ENCODE peak calls at places on chromosomes 5 and 9, in four cellular contexts. Y, P, Z and I are unnamed samples.

GRCh38 chr5:83721878-83722779 is 1.5 kb upstream of the HAPLN1 start:
- DNase-seq in Y (no peak), P (peak; percentile 74), Z (peak; percentile 78), I (no peak)

GRCh38 chr9:2208465-2208864 is 193.3 kb downstream of the SMARCA2 start:
- DNase-seq in Y (no peak), P (no peak), Z (no peak), I (no peak)

GRCh38 chr5:13831236-13831810 is 113.2 kb downstream of the DNAH5 start:
- DNase-seq in Y (no peak), P (no peak), Z (peak; percentile 47), I (no peak)

GRCh38 chr5:169641253-169641652 is 4.2 kb downstream of the DOCK2 start:
- DNase-seq in Y (no peak), P (no peak), Z (peak; percentile 25), I (no peak)

GRCh38 chr5:59238126-59238902 is 655.2 kb downstream of the PDE4D start:
- DNase-seq in Y (no peak), P (no peak), Z (no peak), I (no peak)

GRCh38 chr5:23507278-23507685 is at the start of gene PRDM9:
- DNase-seq in Y (no peak), P (no peak), Z (peak; percentile 0), I (no peak)

GRCh38 chr5:177302354-177303110 is 987 bp downstream of the RAB24 start:
- DNase-seq in Y (no peak), P (no peak), Z (peak; percentile 21), I (no peak)

GRCh38 chr5:149274964-149275363 is 3.3 kb downstream of the AFAP1L1 start:
- DNase-seq in Y (no peak), P (no peak), Z (peak; percentile 5), I (no peak)

GRCh38 chr5:125026900-125027731 is 280.7 kb upstream of the ZNF608 start:
- DNase-seq in Y (no peak), P (no peak), Z (peak; percentile 65), I (no peak)

GRCh38 chr9:24793711-24794110 is 248.0 kb upstream of the IZUMO3 start:
- DNase-seq in Y (no peak), P (no peak), Z (no peak), I (no peak)

GRCh38 chr9:107422189-107422802 is 67.3 kb downstream of the KLF4 start:
- DNase-seq in Y (no peak), P (peak; percentile 89), Z (peak; percentile 45), I (peak; percentile 4)

GRCh38 chr9:101705135-101705661 is 33.2 kb downstream of the GRIN3A start:
- DNase-seq in Y (no peak), P (peak; percentile 68), Z (no peak), I (peak; percentile 11)

GRCh38 chr9:129231759-129232158 is 53.7 kb upstream of the IER5L start:
- DNase-seq in Y (no peak), P (no peak), Z (no peak), I (no peak)

GRCh38 chr9:110007477-110008270 is 200.3 kb downstream of the C9orf152 start:
- DNase-seq in Y (no peak), P (no peak), Z (peak; percentile 32), I (no peak)

GRCh38 chr5:159850192-159850573 is 66.1 kb upstream of the ADRA1B start:
- DNase-seq in Y (no peak), P (no peak), Z (peak; percentile 84), I (no peak)

GRCh38 chr9:111108946-111109345 is 70.7 kb upstream of the LPAR1 start:
- DNase-seq in Y (no peak), P (no peak), Z (peak; percentile 53), I (no peak)

GRCh38 chr5:125485003-125485641 is 738.7 kb upstream of the ZNF608 start:
- DNase-seq in Y (no peak), P (peak; percentile 53), Z (peak; percentile 100), I (no peak)

GRCh38 chr9:17531642-17532254 is 47.1 kb upstream of the SH3GL2 start:
- DNase-seq in Y (no peak), P (peak; percentile 72), Z (peak; percentile 32), I (no peak)

GRCh38 chr5:129172561-129172960 is 78.0 kb downstream of the ISOC1 start:
- DNase-seq in Y (no peak), P (no peak), Z (no peak), I (no peak)

GRCh38 chr9:99106044-99106375 is 1.1 kb downstream of the TGFBR1 start:
- DNase-seq in Y (no peak), P (no peak), Z (no peak), I (no peak)

GRCh38 chr9:127495884-127496555 is 44.7 kb downstream of the LRSAM1 start:
- DNase-seq in Y (no peak), P (no peak), Z (no peak), I (no peak)

GRCh38 chr5:43685271-43685950 is 82.4 kb downstream of the NNT start:
- DNase-seq in Y (no peak), P (no peak), Z (peak; percentile 5), I (no peak)

GRCh38 chr5:100644206-100644605 is 109.0 kb downstream of the FAM174A start:
- DNase-seq in Y (no peak), P (no peak), Z (no peak), I (no peak)

GRCh38 chr5:10310073-10310779 is 2.5 kb upstream of the CMBL start:
- DNase-seq in Y (no peak), P (no peak), Z (peak; percentile 68), I (no peak)

GRCh38 chr9:137069508-137070071 is 767 bp downstream of the SAPCD2 start:
- DNase-seq in Y (no peak), P (no peak), Z (no peak), I (no peak)

GRCh38 chr5:11985993-11986392 is 81.7 kb upstream of the CTNND2 start:
- DNase-seq in Y (no peak), P (no peak), Z (no peak), I (no peak)

GRCh38 chr5:73652391-73652790 is 26.4 kb downstream of the ARHGEF28 start:
- DNase-seq in Y (no peak), P (no peak), Z (no peak), I (no peak)

GRCh38 chr5:73654171-73654811 is 28.3 kb downstream of the ARHGEF28 start:
- DNase-seq in Y (no peak), P (peak; percentile 25), Z (peak; percentile 50), I (no peak)

GRCh38 chr5:73648490-73648889 is 22.5 kb downstream of the ARHGEF28 start:
- DNase-seq in Y (no peak), P (no peak), Z (no peak), I (no peak)

GRCh38 chr5:73647721-73648120 is 21.7 kb downstream of the ARHGEF28 start:
- DNase-seq in Y (no peak), P (no peak), Z (no peak), I (no peak)

GRCh38 chr5:73649926-73650325 is 23.9 kb downstream of the ARHGEF28 start:
- DNase-seq in Y (no peak), P (no peak), Z (no peak), I (no peak)
- H3K4me1 ChIP-seq in Y (no peaks in the 10 kb centered on the region), P (peaks cover 7% of the 10 kb centered on the region), Z (peaks cover 3% of the 10 kb centered on the region), I (no peaks in the 10 kb centered on the region)

GRCh38 chr5:15966066-15966640 is 213.4 kb downstream of the MARCHF11 start:
- DNase-seq in Y (no peak), P (no peak), Z (peak; percentile 21), I (no peak)

GRCh38 chr5:15966651-15967050 is 212.9 kb downstream of the MARCHF11 start:
- DNase-seq in Y (no peak), P (no peak), Z (no peak), I (no peak)

GRCh38 chr5:15968994-15969393 is 210.6 kb downstream of the MARCHF11 start:
- DNase-seq in Y (no peak), P (no peak), Z (no peak), I (no peak)
- H3K4me1 ChIP-seq in Y (no peaks in the 10 kb centered on the region), P (no peaks in the 10 kb centered on the region), Z (no peaks in the 10 kb centered on the region), I (no peaks in the 10 kb centered on the region)

GRCh38 chr5:40780858-40781257 is 17.3 kb downstream of the PRKAA1 start:
- DNase-seq in Y (no peak), P (no peak), Z (no peak), I (no peak)
- H3K4me1 ChIP-seq in Y (peaks cover 33% of the 10 kb centered on the region), P (no peaks in the 10 kb centered on the region), Z (peaks cover 6% of the 10 kb centered on the region), I (peaks cover 10% of the 10 kb centered on the region)

DNA sequence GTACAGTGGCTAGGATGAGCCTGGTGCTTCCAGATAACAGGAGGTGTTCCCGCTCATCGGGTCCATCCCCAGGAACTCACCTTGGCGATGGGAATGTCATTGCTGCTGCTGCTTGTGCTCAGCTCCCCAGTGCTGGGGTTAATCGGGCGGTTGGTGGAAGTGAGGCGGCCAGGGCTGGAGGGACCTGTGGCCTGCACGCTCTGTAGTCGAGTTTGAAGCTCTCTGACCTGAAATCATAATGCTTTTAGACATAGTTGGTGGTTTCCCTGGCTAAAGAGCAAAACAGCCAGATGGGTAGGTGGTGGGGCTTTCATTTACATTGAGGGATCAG is 108.5 kb downstream of the DCP2 start:
- DNase-seq in Y (no peak), P (no peak), Z (no peak), I (no peak)
- H3K4me1 ChIP-seq in Y (no peaks in the 10 kb centered on the region), P (peaks cover 15% of the 10 kb centered on the region), Z (peaks cover 2% of the 10 kb centered on the region), I (no peaks in the 10 kb centered on the region)